ENCODE peak calls at places on chromosome 22, in eight cellular contexts. B, X, Z, E, R, J, F and D are unnamed samples. For H3K4me1, the result is how much of the 10 kb centered on the place peaks cover.

GRCh38 chr22:26953380-26953807 is 296.0 kb downstream of the MIAT start:
- DNase-seq in B (peak), X (no peak), Z (no peak), E (no peak), R (no peak), J (no peak), F (no peak), D (no peak)

GRCh38 chr22:26672590-26673468 is 15.4 kb downstream of the MIAT start:
- DNase-seq in B (peak), X (peak), Z (peak), E (peak), R (peak), J (peak), F (peak), D (peak)

GRCh38 chr22:40482391-40482790 is 112.0 kb downstream of the SGSM3 start:
- DNase-seq in B (no peak), X (no peak), Z (no peak), E (no peak), R (no peak), J (no peak), F (no peak), D (no peak)

GRCh38 chr22:17313591-17313990 is 55.7 kb upstream of the CECR2 start:
- DNase-seq in B (no peak), X (no peak), Z (no peak), E (no peak), R (no peak), J (no peak), F (no peak), D (no peak)

GRCh38 chr22:26592368-26593015 is 2.6 kb upstream of the TPST2 start:
- DNase-seq in B (no peak), X (no peak), Z (no peak), E (no peak), R (no peak), J (no peak), F (peak), D (no peak)

GRCh38 chr22:43521716-43522115 is 109.9 kb downstream of the MPPED1 start:
- DNase-seq in B (no peak), X (no peak), Z (no peak), E (no peak), R (no peak), J (no peak), F (no peak), D (peak)

GRCh38 chr22:46381142-46381541 is 45.6 kb downstream of the TRMU start:
- DNase-seq in B (no peak), X (no peak), Z (no peak), E (no peak), R (no peak), J (peak), F (no peak), D (no peak)

GRCh38 chr22:17281026-17281809 is 62.0 kb upstream of the ADA2 start:
- DNase-seq in B (no peak), X (peak), Z (no peak), E (no peak), R (peak), J (no peak), F (no peak), D (no peak)

GRCh38 chr22:42780070-42780540 is 59.4 kb upstream of the A4GALT start:
- DNase-seq in B (peak), X (peak), Z (peak), E (no peak), R (no peak), J (peak), F (no peak), D (no peak)

GRCh38 chr22:37604074-37604473 is 4.6 kb upstream of the GGA1 start:
- DNase-seq in B (no peak), X (no peak), Z (no peak), E (no peak), R (no peak), J (no peak), F (no peak), D (no peak)

GRCh38 chr22:26648011-26648497 is 9.3 kb upstream of the MIAT start:
- DNase-seq in B (peak), X (no peak), Z (no peak), E (no peak), R (no peak), J (no peak), F (peak), D (no peak)

GRCh38 chr22:46355996-46356471 is 20.5 kb downstream of the TRMU start:
- DNase-seq in B (no peak), X (no peak), Z (no peak), E (no peak), R (no peak), J (no peak), F (no peak), D (no peak)

GRCh38 chr22:34105461-34106062 is 185.3 kb upstream of the LARGE1 start:
- DNase-seq in B (peak), X (peak), Z (no peak), E (peak), R (peak), J (no peak), F (no peak), D (peak)

GRCh38 chr22:38284042-38284402 is 11.2 kb upstream of the TMEM184B start:
- DNase-seq in B (no peak), X (no peak), Z (no peak), E (peak), R (peak), J (peak), F (no peak), D (no peak)

GRCh38 chr22:17243524-17243923 is 24.3 kb upstream of the ADA2 start:
- DNase-seq in B (no peak), X (no peak), Z (no peak), E (no peak), R (no peak), J (no peak), F (no peak), D (peak)

GRCh38 chr22:37994049-37994448 is 9.7 kb upstream of the SOX10 start:
- DNase-seq in B (no peak), X (no peak), Z (no peak), E (no peak), R (no peak), J (no peak), F (no peak), D (no peak)

GRCh38 chr22:25827415-25827814 is 85.4 kb downstream of the MYO18B start:
- DNase-seq in B (no peak), X (no peak), Z (no peak), E (no peak), R (no peak), J (no peak), F (no peak), D (no peak)

GRCh38 chr22:44261164-44261860 is 51.4 kb downstream of the SHISAL1 start:
- DNase-seq in B (no peak), X (no peak), Z (no peak), E (peak), R (peak), J (no peak), F (no peak), D (no peak)

GRCh38 chr22:21734540-21735197 is 925 bp downstream of the YPEL1 start:
- DNase-seq in B (no peak), X (no peak), Z (no peak), E (no peak), R (no peak), J (no peak), F (no peak), D (no peak)

GRCh38 chr22:17964647-17965046 is 59.7 kb downstream of the MICAL3 start:
- DNase-seq in B (no peak), X (no peak), Z (no peak), E (no peak), R (no peak), J (no peak), F (no peak), D (no peak)

GRCh38 chr22:38728899-38729796 is 23.4 kb downstream of the GTPBP1 start:
- DNase-seq in B (no peak), X (no peak), Z (no peak), E (no peak), R (no peak), J (no peak), F (no peak), D (no peak)

GRCh38 chr22:27554106-27554814 is 247.3 kb downstream of the MN1 start:
- DNase-seq in B (no peak), X (no peak), Z (no peak), E (peak), R (no peak), J (peak), F (no peak), D (no peak)

GRCh38 chr22:29938285-29938693 is 55.3 kb downstream of the MTMR3 start:
- DNase-seq in B (no peak), X (no peak), Z (no peak), E (no peak), R (no peak), J (no peak), F (no peak), D (no peak)

GRCh38 chr22:46587067-46587471 is 33.1 kb upstream of the GRAMD4 start:
- DNase-seq in B (no peak), X (no peak), Z (no peak), E (no peak), R (no peak), J (no peak), F (no peak), D (no peak)

GRCh38 chr22:46370584-46371373 is 35.3 kb downstream of the TRMU start:
- DNase-seq in B (no peak), X (no peak), Z (no peak), E (no peak), R (no peak), J (no peak), F (peak), D (no peak)

GRCh38 chr22:46549971-46550641 is 12.7 kb upstream of the CELSR1 start:
- DNase-seq in B (no peak), X (no peak), Z (no peak), E (no peak), R (no peak), J (no peak), F (no peak), D (peak)

GRCh38 chr22:39814899-39815298 is 78.7 kb downstream of the ENTHD1 start:
- DNase-seq in B (no peak), X (no peak), Z (no peak), E (no peak), R (no peak), J (peak), F (no peak), D (no peak)

GRCh38 chr22:27063841-27064240 is 406.5 kb downstream of the MIAT start:
- DNase-seq in B (no peak), X (no peak), Z (no peak), E (no peak), R (no peak), J (no peak), F (no peak), D (no peak)

GRCh38 chr22:43654271-43654670 is 157.8 kb downstream of the EFCAB6 start:
- DNase-seq in B (no peak), X (no peak), Z (no peak), E (no peak), R (no peak), J (no peak), F (no peak), D (no peak)

GRCh38 chr22:25534724-25535123 is 29.8 kb upstream of the GRK3 start:
- DNase-seq in B (no peak), X (no peak), Z (no peak), E (no peak), R (no peak), J (no peak), F (no peak), D (no peak)

GRCh38 chr22:38921801-38922200 is 35.6 kb upstream of the APOBEC3A start:
- DNase-seq in B (no peak), X (no peak), Z (no peak), E (no peak), R (no peak), J (no peak), F (no peak), D (no peak)

DNA sequence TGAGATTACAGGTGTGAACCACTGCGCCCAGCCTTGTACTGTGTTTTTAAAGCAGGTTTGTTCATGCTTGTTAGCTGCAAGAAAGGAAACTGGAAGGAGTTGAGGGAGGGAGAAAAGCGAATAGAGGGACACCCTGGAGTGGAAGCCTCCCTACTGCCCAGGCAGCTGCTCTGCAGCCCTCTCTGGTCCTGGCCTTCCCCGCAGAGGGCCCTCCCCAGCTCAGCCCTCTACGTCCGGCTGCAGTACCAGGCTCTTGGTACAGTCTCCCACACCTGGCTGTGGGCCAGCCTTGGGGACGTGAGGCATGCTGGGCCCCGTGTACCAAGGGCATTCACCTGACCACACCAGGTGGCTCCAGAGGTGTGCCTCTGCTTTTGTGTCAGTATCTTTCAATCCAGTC is 70.8 kb downstream of the MED15 start:
- DNase-seq in B (no peak), X (no peak), Z (no peak), E (no peak), R (no peak), J (no peak), F (no peak), D (no peak)
- H3K4me1 ChIP-seq in B (under half), X (under half), Z (under half), E (under half), R (under half), J (under half), F (under half), D (under half)

GRCh38 chr22:48565901-48566501 is 1261.7 kb downstream of the BRD1 start:
- DNase-seq in B (no peak), X (no peak), Z (no peak), E (no peak), R (no peak), J (no peak), F (no peak), D (no peak)

GRCh38 chr22:48567213-48567975 is 1260.3 kb downstream of the BRD1 start:
- DNase-seq in B (no peak), X (no peak), Z (no peak), E (no peak), R (no peak), J (no peak), F (no peak), D (peak)

GRCh38 chr22:48564995-48565394 is 1262.7 kb downstream of the BRD1 start:
- DNase-seq in B (no peak), X (no peak), Z (no peak), E (no peak), R (no peak), J (no peak), F (no peak), D (peak)

GRCh38 chr22:48568736-48569330 is 1258.8 kb downstream of the BRD1 start:
- DNase-seq in B (no peak), X (no peak), Z (no peak), E (no peak), R (no peak), J (no peak), F (no peak), D (peak)

DNA sequence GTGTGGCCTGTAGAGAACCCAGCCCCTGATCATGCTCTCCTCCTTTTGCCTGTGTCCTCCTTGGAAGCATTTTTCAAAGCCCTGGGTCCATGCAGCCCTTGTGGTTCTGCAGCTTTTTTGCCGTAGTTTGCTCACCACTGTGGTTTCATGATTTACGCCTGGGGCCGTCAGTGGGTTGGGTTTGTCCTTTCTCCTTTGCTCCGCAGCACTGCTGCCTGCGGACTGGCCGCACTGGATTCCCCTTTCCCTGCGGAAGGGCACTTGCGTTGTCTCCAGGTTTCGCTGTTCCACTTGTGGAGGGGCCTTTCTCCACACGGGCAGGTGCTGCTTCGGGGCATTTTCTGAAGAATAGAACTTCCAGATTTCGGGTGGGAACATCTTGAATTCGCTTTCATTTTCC is 1260.9 kb downstream of the BRD1 start:
- DNase-seq in B (no peak), X (no peak), Z (no peak), E (no peak), R (no peak), J (no peak), F (no peak), D (peak)
- H3K27ac ChIP-seq in B (no peak), X (no peak), Z (no peak), E (no peak), R (no peak), J (no peak), F (no peak), D (no peak)

GRCh38 chr22:22882033-22882717 is 5.4 kb upstream of the IGLL5 start:
- DNase-seq in B (peak), X (no peak), Z (no peak), E (no peak), R (no peak), J (no peak), F (no peak), D (no peak)
- H3K4me1 ChIP-seq in B (under half), X (under half), Z (under half), E (under half), R (under half), J (under half), F (under half), D (under half)

GRCh38 chr22:45305456-45306065 is 4.2 kb upstream of the FAM118A start:
- DNase-seq in B (no peak), X (no peak), Z (no peak), E (no peak), R (no peak), J (no peak), F (no peak), D (no peak)

GRCh38 chr22:45304971-45305370 is 4.8 kb upstream of the FAM118A start:
- DNase-seq in B (no peak), X (no peak), Z (no peak), E (no peak), R (no peak), J (no peak), F (no peak), D (no peak)

GRCh38 chr22:45302047-45302446 is 7.7 kb upstream of the FAM118A start:
- DNase-seq in B (no peak), X (no peak), Z (no peak), E (no peak), R (no peak), J (peak), F (no peak), D (no peak)

GRCh38 chr22:45306139-45306538 is 3.6 kb upstream of the FAM118A start:
- DNase-seq in B (no peak), X (no peak), Z (no peak), E (no peak), R (no peak), J (no peak), F (no peak), D (no peak)

DNA sequence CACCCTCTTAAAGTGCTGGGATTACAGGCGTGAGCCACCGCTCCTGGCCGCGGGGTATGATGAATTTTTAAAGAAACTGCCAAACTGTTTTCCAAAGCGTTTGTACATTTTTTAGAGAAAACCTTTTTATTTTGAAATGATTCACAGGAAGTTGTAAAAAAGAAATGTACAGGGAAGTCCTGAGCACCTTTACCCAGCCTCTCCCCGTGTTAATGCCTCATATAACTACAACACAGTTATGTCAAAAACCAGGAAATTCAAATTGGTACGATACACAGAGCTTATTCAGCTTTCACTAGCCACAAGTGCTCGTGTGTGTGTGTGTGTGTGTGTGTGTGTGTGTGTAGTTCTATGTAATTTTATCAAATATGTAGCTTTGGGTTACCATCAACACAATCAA is 7.0 kb upstream of the FAM118A start:
- DNase-seq in B (no peak), X (no peak), Z (no peak), E (no peak), R (no peak), J (no peak), F (no peak), D (no peak)
- H3K27ac ChIP-seq in B (no peak), X (no peak), Z (no peak), E (no peak), R (no peak), J (no peak), F (no peak), D (no peak)

DNA sequence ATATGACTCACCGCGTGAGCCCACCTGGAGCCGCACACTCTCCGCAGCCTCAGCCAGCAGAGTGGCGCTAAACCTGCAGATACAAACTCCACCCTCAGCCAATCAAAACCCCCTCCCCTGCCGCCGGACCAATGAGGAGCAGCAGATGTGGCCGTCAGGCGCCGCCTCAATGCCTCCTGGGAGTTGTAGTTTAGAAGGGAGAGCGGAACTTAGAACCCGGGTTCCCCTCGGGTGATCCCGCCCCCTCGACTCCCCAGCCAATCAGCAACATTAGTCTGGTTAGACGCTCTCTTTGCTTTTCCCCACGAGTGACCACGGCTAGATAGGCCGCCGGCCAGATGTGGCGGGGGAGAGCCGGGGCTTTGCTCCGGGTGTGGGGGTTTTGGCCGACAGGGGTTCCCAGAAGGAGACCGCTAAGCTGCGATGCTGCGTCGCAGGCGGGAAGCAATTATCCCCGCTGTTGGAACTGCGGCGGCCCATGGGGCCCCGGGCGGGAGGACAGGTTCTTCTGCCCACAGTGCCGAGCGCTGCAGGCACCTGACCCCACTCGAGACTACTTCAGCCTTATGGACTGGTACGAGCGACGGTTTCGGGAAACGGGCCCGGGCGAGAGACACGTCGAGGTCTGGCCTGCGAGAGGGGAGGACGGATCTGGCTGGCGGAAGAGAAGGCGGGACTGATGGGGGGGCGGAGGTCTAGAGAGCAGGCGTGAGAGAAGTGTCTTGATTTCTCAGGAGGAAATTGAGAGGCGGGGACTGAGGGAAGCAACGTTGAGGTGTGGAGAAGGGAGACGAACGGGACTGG is at the start of the genes CHEK2 and HSCB:
- DNase-seq in B (peak), X (peak), Z (peak), E (peak), R (peak), J (peak), F (peak), D (peak)
- H3K4me1 ChIP-seq in B (under half), X (under half), Z (under half), E (under half), R (under half), J (under half), F (under half), D (under half)